ENCODE peak calls at places on chromosomes 2 and 18, in five cellular contexts. Z, H, N, U and E are unnamed samples.

GRCh38 chr2:173076557-173077345 is 1.1 kb downstream of the MAP3K20 start:
- DNase-seq in N (peak), Z (no peak), U (peak), H (peak), E (peak)

GRCh38 chr2:120736955-120737801 is 1.5 kb downstream of the GLI2 start:
- DNase-seq in H (peak), U (peak), Z (peak), N (peak), E (peak)

GRCh38 chr2:173657996-173658717 is 303.5 kb downstream of the CDCA7 start:
- DNase-seq in Z (peak), U (peak), N (no peak), H (no peak), E (peak)

GRCh38 chr2:128292599-128293425 is 25.9 kb downstream of the HS6ST1 start:
- DNase-seq in N (no peak), H (no peak), U (no peak), Z (no peak), E (peak)

GRCh38 chr2:64052468-64053241 is 33.4 kb upstream of the VPS54 start:
- DNase-seq in U (peak), H (no peak), N (no peak), Z (no peak), E (peak)

GRCh38 chr2:118049140-118050128 is 35.6 kb upstream of the CCDC93 start:
- DNase-seq in U (no peak), N (no peak), H (no peak), Z (no peak), E (no peak)

GRCh38 chr2:18299423-18300212 is 260.8 kb downstream of the RDH14 start:
- DNase-seq in U (peak), Z (peak), N (no peak), H (no peak), E (peak)

GRCh38 chr2:216574586-216574985 is 58.6 kb upstream of the IGFBP2 start:
- DNase-seq in H (no peak), Z (no peak), U (no peak), N (no peak), E (no peak)

GRCh38 chr2:241153616-241154015 is 3.3 kb downstream of the PPP1R7 start:
- DNase-seq in H (no peak), Z (peak), N (no peak), U (peak), E (no peak)

DNA sequence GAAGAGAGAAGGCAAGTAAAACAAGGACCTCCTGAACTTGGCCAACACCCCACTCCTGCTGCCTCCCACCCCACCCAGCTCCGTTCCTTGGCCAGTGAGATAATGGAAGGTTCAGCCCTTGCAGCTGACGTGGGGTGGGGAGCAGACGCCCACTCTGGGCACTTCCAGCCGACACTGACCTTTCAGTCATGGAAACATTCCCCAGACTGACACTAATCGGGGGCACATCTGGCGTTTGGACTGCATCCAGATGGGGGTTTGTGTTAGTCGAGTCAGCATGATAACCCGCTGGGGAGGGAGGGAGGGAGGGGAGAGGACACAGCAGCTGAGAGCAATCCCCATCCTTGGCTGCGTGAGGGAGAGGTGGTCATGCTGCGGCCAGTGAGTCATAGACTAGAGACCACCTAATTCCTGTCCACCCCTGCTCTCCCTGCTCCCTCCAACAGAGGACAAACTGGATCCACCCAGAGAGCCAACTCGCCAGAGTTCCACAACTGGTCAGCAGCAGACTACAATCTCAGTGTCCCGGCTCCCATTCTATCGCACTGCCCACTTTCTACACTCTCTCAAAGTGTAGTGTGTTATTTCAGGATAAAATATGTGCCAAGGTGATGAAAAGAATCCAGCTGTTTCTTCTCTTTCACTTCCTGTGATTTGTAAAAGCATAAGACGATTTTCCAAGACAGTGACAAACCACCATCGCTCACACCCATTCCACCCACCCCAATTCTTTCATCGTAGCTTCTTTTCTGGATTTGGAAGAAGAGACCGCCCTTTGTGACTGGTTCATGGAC is 115.4 kb upstream of the PKDCC start:
- DNase-seq in Z (no peak), U (no peak), H (peak), N (peak), E (no peak)
- TF ChIP-seq CTCF in Z (no peak), U (no peak), H (no peak), N (no peak), E (no peak)

GRCh38 chr2:15939854-15940660 is at the start of gene MYCN:
- DNase-seq in Z (no peak), N (peak), U (peak), H (peak), E (peak)
- TF ChIP-seq CTCF in Z (peak), N (peak), U (peak), H (no peak), E (peak)

DNA sequence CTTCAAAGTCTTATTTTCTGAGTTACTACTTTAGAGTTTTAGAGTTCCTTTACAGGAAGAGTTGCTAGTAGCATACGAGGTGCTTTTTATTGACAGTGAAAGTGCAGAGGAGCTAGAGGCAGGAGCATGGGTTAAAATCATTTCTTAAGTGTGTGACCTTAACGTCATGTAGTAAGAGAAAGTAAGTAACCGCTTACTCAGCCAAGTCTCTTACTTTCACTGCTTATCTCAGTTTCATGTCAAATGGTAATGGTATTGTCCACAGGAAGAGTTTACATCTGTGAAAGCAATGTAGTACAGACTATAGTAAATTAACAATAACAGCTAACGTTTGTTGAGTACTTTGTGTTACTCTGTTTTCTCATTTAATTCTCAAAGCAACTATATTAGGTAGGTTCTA is 12.6 kb downstream of the NDUFAF7 start:
- DNase-seq in Z (no peak), U (no peak), N (no peak), H (no peak), E (no peak)
- TF ChIP-seq CTCF in Z (no peak), U (no peak), N (no peak), H (no peak), E (no peak)

DNA sequence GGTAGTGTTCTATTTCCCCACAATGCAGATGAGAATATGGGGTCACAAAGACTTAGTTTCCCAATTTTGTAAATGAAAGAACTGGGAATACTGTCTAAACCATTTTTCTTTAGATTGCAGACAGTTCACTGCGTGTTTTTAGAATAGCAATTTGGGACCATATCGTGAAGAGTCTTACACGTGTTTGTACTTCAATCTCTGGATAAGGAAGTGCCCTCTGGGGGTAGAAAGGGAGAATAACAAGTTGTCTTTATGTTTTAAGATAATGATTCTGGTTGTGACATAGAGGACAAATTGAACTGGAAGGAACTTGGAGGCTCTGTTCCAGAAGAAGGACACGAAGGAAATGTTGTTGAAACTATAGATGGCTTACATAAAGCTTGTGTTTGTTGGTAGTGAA is 457.7 kb downstream of the CBLN2 start:
- DNase-seq in U (no peak), N (no peak), H (no peak), Z (no peak), E (peak)
- TF ChIP-seq CTCF in U (peak), N (peak), H (no peak), Z (peak), E (peak)

DNA sequence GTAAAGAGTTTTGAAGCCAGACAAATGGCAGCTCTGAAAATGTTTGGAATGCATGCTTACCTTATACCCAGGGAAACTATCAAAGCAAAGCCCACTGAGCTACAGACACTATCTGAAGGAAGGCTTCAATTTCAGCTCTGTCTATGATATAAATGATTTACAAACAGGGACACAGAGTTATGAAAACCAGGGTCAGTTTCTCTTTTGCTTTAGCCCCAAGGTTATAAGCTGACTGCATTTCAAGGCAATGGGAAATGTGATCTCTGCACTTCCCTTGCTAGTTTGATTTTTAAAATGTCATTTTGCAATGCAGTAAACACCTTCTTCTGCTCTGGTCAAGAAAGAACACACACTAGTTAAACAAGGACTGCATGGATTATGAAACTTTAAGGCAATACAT is 65.2 kb upstream of the CCDC195 start:
- DNase-seq in H (no peak), N (no peak), Z (no peak), U (no peak), E (no peak)
- TF ChIP-seq CTCF in H (no peak), N (no peak), Z (no peak), U (no peak), E (no peak)

DNA sequence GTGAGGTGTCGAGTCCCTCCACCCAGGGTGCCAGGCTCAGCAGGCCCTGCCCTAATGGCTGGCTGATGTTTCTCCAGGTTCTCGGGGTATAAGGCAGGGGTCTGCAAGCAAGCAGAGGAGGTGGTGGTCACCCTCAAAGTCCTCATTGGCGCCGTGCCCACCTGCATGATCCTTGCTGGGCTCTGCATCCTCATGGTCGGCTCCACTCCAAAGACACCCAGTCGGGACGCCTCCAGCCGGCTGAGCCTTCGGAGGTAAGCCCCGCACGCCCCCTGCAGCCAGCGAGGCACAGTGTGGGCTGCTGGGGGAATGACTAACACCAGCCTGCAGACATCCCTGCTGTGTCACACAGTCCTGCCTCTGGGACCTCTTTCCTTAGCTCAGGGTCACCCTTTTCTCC is 14.1 kb downstream of the MFSD2B start:
- DNase-seq in H (no peak), N (no peak), Z (peak), U (no peak), E (no peak)
- TF ChIP-seq CTCF in H (no peak), N (peak), Z (peak), U (no peak), E (no peak)